ENCODE peak calls at places on chromosomes 6 and 20, in seven cellular contexts. D, C, O, R, N, G and F are unnamed samples.

GRCh38 chr6:21186479-21187055 is 407.0 kb upstream of the SOX4 start:
- DNase-seq in D (no peak), C (no peak), R (no peak), N (peak), G (no peak), O (no peak), F (no peak)

GRCh38 chr6:12288844-12289654 is 1.1 kb upstream of the EDN1 start:
- DNase-seq in O (no peak), G (peak), N (peak), R (peak), D (no peak), C (peak), F (peak)

GRCh38 chr6:133466666-133467065 is 225.5 kb downstream of the EYA4 start:
- DNase-seq in C (no peak), D (no peak), R (no peak), G (no peak), O (no peak), N (peak), F (no peak)

GRCh38 chr6:107209406-107209939 is 94.2 kb upstream of the BEND3 start:
- DNase-seq in C (no peak), R (no peak), N (no peak), O (no peak), G (no peak), D (no peak), F (no peak)

GRCh38 chr6:37982320-37982719 is 162.8 kb downstream of the ZFAND3 start:
- DNase-seq in O (no peak), R (peak), C (no peak), N (no peak), D (no peak), G (no peak), F (no peak)

GRCh38 chr6:14831922-14832321 is 413.9 kb upstream of the JARID2 start:
- DNase-seq in N (no peak), G (peak), O (no peak), C (no peak), D (no peak), R (no peak), F (no peak)

GRCh38 chr6:971981-972640 is 279.2 kb upstream of the EXOC2 start:
- DNase-seq in G (no peak), N (no peak), R (no peak), D (no peak), O (no peak), C (no peak), F (no peak)

GRCh38 chr6:49888742-49889431 is 22.6 kb upstream of the CRISP1 start:
- DNase-seq in R (no peak), G (no peak), D (no peak), C (no peak), N (no peak), O (no peak), F (no peak)

GRCh38 chr6:140252099-140252498 is 877.7 kb upstream of the CITED2 start:
- DNase-seq in G (no peak), D (no peak), C (no peak), N (no peak), R (no peak), O (no peak), F (no peak)

GRCh38 chr6:83215131-83216047 is 22.2 kb downstream of the RWDD2A start:
- DNase-seq in R (peak), N (peak), C (peak), D (peak), G (peak), O (peak), F (peak)

GRCh38 chr20:14334306-14334930 is 3.0 kb downstream of the FLRT3 start:
- DNase-seq in C (no peak), D (peak), O (peak), R (peak), G (peak), N (peak), F (no peak)

DNA sequence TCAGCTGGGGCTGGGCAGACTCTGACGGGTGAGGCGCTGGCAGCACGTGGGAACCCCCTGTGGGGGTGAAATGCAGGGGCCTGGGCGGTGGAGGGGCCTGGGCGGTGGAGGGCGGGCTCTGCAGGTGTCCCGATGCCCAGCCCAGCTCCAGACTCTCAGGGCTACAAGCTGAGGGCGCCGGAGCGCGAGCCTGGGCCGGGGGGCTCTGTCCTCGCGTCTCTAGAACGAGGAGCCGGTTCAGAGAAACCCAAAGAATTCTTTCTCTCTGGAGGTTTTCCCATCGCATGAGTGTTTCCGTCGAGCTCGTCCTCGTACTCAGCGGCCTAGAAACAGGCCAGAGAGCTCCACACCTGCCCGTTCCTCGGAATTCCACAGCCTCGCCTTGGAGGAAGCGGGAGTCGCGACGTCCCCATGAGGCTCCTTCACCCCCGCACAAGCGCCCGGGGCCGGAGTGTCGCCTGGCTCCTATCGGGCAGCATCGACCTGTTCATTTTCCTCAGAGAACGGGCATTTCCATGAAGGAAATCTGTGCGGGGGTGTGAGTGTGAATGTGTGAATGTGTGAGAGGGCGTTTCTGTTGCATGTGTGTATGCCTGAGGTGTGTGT is 76.9 kb downstream of the SMOC2 start:
- DNase-seq in N (no peak), C (no peak), D (no peak), G (no peak), O (no peak), R (no peak), F (no peak)
- H3K27ac ChIP-seq in N (no peak), C (no peak), D (no peak), G (no peak), O (no peak), R (no peak), F (no peak)

GRCh38 chr6:3885262-3886036 is 36.3 kb downstream of the FAM50B start:
- DNase-seq in D (no peak), C (no peak), G (no peak), O (no peak), R (no peak), N (no peak), F (no peak)

GRCh38 chr6:3887150-3887700 is 38.1 kb downstream of the FAM50B start:
- DNase-seq in G (no peak), C (no peak), N (peak), R (no peak), D (peak), O (no peak), F (no peak)

GRCh38 chr6:3891889-3892288 is 42.7 kb downstream of the FAM50B start:
- DNase-seq in O (no peak), G (no peak), R (no peak), D (no peak), C (no peak), N (no peak), F (no peak)

GRCh38 chr6:3884007-3884745 is 35.0 kb downstream of the FAM50B start:
- DNase-seq in R (no peak), N (peak), G (no peak), D (no peak), O (no peak), C (no peak), F (no peak)

GRCh38 chr6:3888153-3888957 is 39.2 kb downstream of the FAM50B start:
- DNase-seq in G (no peak), C (no peak), N (no peak), D (no peak), O (no peak), R (no peak), F (peak)
- H3K4me3 ChIP-seq in G (no peak), C (no peak), N (no peak), D (no peak), O (no peak), R (no peak), F (no peak)

GRCh38 chr6:151506761-151507160 is 12.9 kb downstream of the CCDC170 start:
- DNase-seq in O (no peak), N (no peak), D (no peak), C (no peak), R (no peak), G (no peak), F (no peak)
- TF ChIP-seq CTCF in O (no peak), N (no peak), D (no peak), C (no peak), R (no peak), G (no peak), F (no peak)

GRCh38 chr20:47274449-47275108 is 81.9 kb downstream of the ZMYND8 start:
- DNase-seq in G (no peak), R (no peak), O (no peak), N (peak), D (no peak), C (no peak), F (no peak)

GRCh38 chr20:47276856-47277541 is 79.5 kb downstream of the ZMYND8 start:
- DNase-seq in R (no peak), N (peak), O (peak), G (no peak), C (no peak), D (no peak), F (peak)

GRCh38 chr20:47275548-47275947 is 81.0 kb downstream of the ZMYND8 start:
- DNase-seq in D (no peak), G (no peak), C (no peak), R (no peak), O (no peak), N (no peak), F (no peak)

GRCh38 chr20:47273591-47274235 is 82.8 kb downstream of the ZMYND8 start:
- DNase-seq in D (no peak), R (no peak), O (no peak), N (peak), C (no peak), G (no peak), F (no peak)

DNA sequence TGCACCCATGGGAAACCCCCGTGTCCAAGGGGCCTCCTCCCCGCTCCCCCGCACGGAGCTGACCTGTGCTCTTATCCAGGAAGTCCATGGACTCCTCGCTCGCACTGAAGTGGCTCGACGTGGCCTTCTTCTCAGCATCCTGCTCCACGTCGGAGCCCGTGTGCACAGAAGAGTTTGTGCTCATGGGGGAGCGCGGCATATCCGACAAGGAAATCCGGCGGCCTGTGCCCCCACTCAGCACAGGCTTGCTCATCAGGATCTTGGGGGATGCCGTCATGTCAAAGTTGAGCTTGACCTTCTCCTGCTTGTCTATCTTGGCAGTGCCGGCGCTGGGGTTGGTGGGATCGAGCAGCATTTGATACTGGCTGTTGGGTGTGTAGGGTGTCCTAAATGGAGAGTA is 80.2 kb downstream of the ZMYND8 start:
- DNase-seq in O (no peak), G (no peak), D (no peak), R (no peak), N (no peak), C (no peak), F (no peak)
- H3K27ac ChIP-seq in O (no peak), G (no peak), D (no peak), R (no peak), N (peak), C (no peak), F (peak)

DNA sequence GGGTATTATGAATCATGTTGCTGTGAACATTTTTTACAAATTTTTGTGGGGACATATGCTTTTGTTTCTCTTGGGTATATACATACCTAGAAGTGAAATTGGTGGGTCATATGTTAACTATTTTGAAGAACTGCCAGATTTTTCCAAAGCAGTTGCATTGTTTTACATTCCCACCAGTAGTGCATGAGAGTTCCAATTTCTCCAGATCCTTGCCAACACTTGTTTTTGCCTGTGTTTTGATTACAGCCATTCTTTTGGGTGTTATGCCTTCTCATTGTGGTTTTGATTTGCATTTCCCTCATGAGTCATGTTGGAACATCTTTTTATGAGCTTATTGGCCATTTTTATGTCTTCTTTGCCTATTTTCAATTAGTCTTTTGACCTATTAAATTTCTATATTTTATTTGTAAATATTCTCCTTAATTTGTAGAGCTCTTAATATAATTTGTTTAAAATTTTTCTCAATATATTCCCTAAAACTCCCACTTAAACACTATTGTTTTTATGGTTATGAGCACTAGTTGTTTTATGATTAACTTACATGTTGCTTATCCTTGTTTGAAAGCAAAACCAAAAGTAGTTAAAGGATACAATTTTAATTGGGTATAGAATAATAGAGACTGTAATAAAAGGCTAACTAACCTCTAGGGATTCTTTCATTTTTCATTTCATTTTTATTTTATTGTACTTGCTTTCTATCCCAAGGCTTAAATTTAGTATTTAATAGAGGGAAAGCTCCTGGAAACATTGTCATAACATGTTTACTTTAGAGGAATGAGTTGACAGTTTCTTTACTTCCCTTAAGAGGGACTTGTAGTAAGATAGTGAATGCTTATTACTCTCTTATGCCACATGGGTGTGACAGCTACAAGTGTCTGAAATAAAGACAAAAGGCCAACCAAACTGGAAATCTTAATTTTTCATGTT is 5.5 kb downstream of the UBR2 start:
- DNase-seq in C (no peak), N (peak), R (no peak), O (no peak), G (no peak), D (no peak), F (no peak)
- H3K4me3 ChIP-seq in C (no peak), N (no peak), R (no peak), O (no peak), G (no peak), D (no peak), F (no peak)